ENCODE peak calls at places on chromosomes 4 and X, in six cellular contexts. F, J, I, G, M and R are unnamed samples. For H4K20me1 and H3K79me2, the result is how much of the 10 kb centered on the place peaks cover.

GRCh38 chrX:13283968-13284914 is 35.6 kb downstream of the ATXN3L start:
- DNase-seq in J (no peak), G (peak), I (peak), M (no peak), F (peak), R (peak)

GRCh38 chr4:115343171-115343570 is 229.8 kb upstream of the NDST4 start:
- DNase-seq in M (no peak), J (no peak), G (no peak), I (no peak), F (no peak), R (no peak)

GRCh38 chr4:113474017-113474416 is 287.5 kb downstream of the CAMK2D start:
- DNase-seq in J (no peak), F (no peak), G (no peak), M (no peak), I (peak), R (peak)

GRCh38 chr4:16785800-16786527 is 112.5 kb downstream of the LDB2 start:
- DNase-seq in I (no peak), G (peak), J (peak), M (no peak), F (no peak), R (peak)

GRCh38 chrX:69317721-69318120 is 152.5 kb upstream of the PJA1 start:
- DNase-seq in I (no peak), G (no peak), J (no peak), F (no peak), M (no peak), R (no peak)

GRCh38 chrX:389021-389441 is 2.3 kb upstream of the PPP2R3B start:
- DNase-seq in I (no peak), M (no peak), F (no peak), G (no peak), J (no peak), R (no peak)

GRCh38 chr4:181278941-181279340 is 964.3 kb upstream of the TENM3 start:
- DNase-seq in I (no peak), M (no peak), G (no peak), F (peak), J (no peak), R (no peak)

GRCh38 chrX:110665636-110666035 is 130.0 kb downstream of the CHRDL1 start:
- DNase-seq in J (peak), G (peak), I (peak), F (peak), M (peak), R (peak)

GRCh38 chr4:138669479-138670165 is 346.0 kb upstream of the NOCT start:
- DNase-seq in I (peak), G (no peak), F (no peak), M (no peak), J (no peak), R (peak)

GRCh38 chrX:71532078-71532752 is 689 bp upstream of the OGT start:
- DNase-seq in J (peak), I (peak), G (peak), M (peak), F (no peak), R (peak)

GRCh38 chrX:134758652-134759051 is 100.4 kb upstream of the PLAC1 start:
- DNase-seq in M (no peak), I (no peak), G (no peak), J (no peak), F (no peak), R (no peak)

GRCh38 chrX:134760671-134761070 is 102.4 kb upstream of the PLAC1 start:
- DNase-seq in J (no peak), I (no peak), G (no peak), F (no peak), M (no peak), R (no peak)

GRCh38 chrX:134761788-134762187 is 103.5 kb upstream of the PLAC1 start:
- DNase-seq in M (peak), J (peak), G (no peak), F (peak), I (peak), R (peak)

GRCh38 chrX:134764202-134764785 is 106.0 kb upstream of the PLAC1 start:
- DNase-seq in M (peak), J (no peak), F (peak), I (peak), G (peak), R (peak)
- TF ChIP-seq EZH2phosphoT487 in M (no peak), J (no peak), F (no peak), I (no peak), G (no peak), R (no peak)

GRCh38 chrX:2697741-2698294 is 6.7 kb downstream of the CD99 start:
- DNase-seq in I (no peak), J (no peak), M (peak), F (no peak), G (no peak), R (no peak)

GRCh38 chrX:2701600-2701999 is 10.5 kb downstream of the CD99 start:
- DNase-seq in J (no peak), F (no peak), G (no peak), I (no peak), M (peak), R (no peak)

GRCh38 chrX:2698604-2699003 is 7.5 kb downstream of the CD99 start:
- DNase-seq in F (no peak), G (no peak), M (no peak), I (peak), J (no peak), R (no peak)

GRCh38 chrX:2699959-2700358 is 8.9 kb downstream of the CD99 start:
- DNase-seq in F (no peak), J (no peak), G (no peak), I (no peak), M (no peak), R (no peak)

DNA sequence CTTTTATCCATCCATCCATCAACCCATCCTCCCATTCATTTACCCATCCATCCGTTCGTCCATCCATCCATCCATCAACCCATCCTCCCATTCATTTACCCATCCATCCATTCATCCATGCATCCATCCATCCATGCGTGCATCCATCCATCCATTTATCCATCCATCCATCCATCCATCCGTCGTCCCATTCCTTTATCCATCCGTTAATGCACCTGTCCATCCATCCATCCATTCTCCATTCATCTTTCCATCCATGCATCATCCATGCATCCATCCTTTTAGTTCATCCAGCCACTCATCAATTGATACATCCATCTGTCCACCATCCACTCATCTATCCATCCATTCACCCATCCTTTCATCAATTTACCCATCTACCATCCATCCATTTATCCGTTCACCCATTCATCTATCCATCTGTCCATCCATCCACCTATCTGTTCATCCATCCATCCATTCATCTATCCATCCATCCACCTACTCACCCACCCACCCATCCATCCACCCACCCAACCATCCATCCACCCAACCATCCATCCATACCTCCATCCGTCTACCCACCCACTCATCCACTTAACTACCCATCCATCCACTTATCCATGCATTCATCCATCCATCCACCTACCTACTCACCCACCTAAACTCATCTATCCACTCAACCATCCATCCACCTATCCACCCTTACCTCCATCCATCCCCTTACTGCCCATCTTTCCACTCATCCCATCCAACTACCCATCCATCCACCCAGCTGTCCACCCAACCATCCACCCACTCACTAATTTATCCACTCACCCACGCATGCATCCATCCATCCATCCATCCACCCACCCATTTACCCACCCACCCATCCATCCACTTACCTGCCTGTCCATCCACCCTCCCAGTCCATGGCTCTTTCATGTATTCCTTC is 9.6 kb downstream of the CD99 start:
- DNase-seq in J (no peak), I (no peak), G (no peak), M (no peak), F (no peak), R (no peak)
- H4K20me1 ChIP-seq in J (half or more), I (under half), G (under half), M (under half), F (under half), R (under half)

DNA sequence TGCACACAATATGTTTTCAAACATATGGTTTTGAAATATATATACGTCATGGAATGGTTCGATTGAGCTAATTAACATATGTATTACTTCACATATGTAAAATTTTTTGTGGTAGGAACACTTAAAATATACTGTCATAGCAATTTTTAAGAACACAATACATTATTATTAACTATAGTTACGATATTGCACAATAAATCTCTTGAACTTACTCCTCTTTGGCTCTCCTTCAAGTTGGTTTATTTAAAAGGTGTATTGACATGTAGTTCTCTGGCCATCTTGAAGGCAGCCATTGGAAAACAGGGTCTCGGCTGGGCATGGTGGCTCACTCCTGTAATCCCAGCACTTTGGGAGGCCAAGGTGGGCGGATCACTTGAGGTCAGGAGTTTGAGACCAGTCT is 53.8 kb downstream of the CASP3 start:
- DNase-seq in J (no peak), I (no peak), G (no peak), M (no peak), F (no peak), R (no peak)
- H3K79me2 ChIP-seq in J (under half), I (under half), G (under half), M (under half), F (under half), R (under half)

DNA sequence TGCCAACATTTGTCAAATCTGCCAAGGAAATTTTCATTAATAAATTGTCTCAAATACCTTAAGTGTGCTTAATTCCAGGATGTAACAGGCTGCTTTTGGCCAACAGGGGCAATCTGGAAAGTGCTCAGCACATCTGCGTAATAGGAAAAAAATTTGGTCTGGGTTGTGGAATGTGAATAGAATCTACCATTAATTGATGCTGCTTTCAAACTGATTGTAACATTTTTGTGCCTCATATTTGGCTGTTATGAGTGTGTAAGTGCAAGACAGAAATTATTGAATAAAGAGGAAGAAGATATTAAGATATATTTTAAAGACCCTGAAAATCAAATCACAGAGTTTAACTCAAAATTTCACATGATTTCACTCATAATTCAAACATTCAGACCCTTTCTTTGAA is 41.1 kb downstream of the REELD1 start:
- DNase-seq in M (no peak), I (no peak), J (no peak), F (no peak), G (no peak), R (peak)
- TF ChIP-seq EZH2phosphoT487 in M (no peak), I (no peak), J (no peak), F (no peak), G (no peak), R (no peak)

GRCh38 chr4:167111622-167112021 is 122.7 kb downstream of the SPOCK3 start:
- DNase-seq in I (peak), F (no peak), M (no peak), G (no peak), J (no peak), R (no peak)

GRCh38 chr4:167119392-167119791 is 114.9 kb downstream of the SPOCK3 start:
- DNase-seq in I (no peak), J (no peak), G (no peak), F (no peak), M (no peak), R (no peak)

GRCh38 chr4:167114416-167114971 is 119.8 kb downstream of the SPOCK3 start:
- DNase-seq in M (no peak), I (no peak), F (no peak), J (no peak), G (no peak), R (no peak)

DNA sequence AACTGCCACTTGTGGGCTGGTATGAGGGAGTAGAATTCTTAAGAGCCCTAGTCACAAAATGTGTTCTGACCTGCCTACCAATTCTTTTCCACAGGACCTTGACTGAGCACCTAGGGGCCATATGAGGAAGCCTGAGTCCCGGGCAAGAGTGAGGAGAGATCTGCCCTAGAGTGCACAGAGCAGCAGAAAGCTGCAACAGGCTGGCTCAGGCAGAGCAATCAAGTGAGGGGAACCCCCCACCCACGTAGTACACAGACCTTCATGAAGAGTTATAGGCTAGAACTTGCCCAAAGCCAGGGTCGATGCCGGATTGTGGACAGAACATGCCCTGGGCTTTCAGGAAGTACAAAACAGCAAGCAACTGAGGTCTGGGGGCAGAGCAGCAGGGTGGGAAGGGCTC is 117.0 kb downstream of the SPOCK3 start:
- DNase-seq in I (no peak), F (no peak), M (no peak), J (no peak), G (no peak), R (no peak)
- H4K20me1 ChIP-seq in I (under half), F (under half), M (under half), J (under half), G (under half), R (under half)

DNA sequence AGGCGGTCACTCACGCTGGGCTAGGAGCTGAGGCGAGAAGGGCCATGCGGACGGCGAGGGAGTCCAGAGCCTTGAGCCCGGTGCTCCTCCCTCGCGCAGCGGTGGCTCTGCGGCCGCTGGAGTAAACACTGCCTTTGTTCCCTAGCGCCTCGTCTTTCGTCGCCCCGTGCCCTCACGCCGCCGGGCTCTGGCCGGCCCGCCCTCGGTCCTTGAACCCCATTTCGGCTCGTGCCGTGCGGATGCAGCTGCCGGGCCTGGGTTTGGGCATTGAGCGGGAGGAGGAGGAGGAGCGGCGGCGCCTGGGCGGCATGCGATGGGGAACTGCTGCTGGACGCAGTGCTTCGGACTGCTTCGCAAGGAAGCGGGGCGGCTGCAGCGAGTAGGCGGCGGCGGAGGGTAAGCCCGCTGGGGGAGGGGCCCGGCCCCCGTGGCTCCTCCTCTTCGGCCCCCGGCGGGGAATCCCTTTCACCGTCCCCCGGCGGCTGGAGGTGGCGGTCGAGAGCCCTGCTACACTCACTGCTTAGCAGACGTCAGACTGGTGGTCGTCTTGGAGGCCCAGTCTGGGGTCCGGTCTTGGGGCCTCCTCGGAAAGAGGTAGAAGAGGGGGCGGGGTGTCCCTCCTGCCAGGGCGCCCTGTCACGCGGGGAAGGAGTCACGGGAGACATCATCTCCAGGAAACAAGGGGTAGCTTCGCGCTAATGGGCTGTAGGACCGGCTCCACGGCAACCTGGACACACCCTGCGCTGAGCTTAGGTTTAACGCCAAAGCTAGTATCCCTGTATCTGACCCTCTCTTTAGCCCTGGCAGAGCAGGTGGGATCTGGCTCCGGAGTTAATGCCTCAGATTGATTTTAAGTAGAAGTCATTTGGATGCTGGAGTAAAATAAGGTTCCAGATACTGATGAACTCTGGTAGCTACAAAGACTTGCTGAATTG is at the start of gene AP1AR:
- DNase-seq in J (peak), F (peak), M (peak), G (peak), I (peak), R (peak)
- H3K79me2 ChIP-seq in J (half or more), F (under half), M (under half), G (half or more), I (under half), R (half or more)